ENCODE peak calls at places on chromosomes 4 and X, in seven cellular contexts. E, Q, R, U, M, G and I are unnamed samples.

GRCh38 chrX:141642979-141643378 is 53.5 kb downstream of the SPANXA2 start:
- DNase-seq in E (no peak), Q (peak), R (peak), U (peak), M (no peak), G (no peak), I (no peak)

GRCh38 chrX:23616361-23616760 is 50.9 kb upstream of the PRDX4 start:
- DNase-seq in E (peak), Q (peak), R (peak), U (peak), M (no peak), G (no peak), I (no peak)

GRCh38 chr4:11615601-11616000 is 186.9 kb upstream of the HS3ST1 start:
- DNase-seq in E (no peak), Q (no peak), R (no peak), U (no peak), M (no peak), G (no peak), I (no peak)

GRCh38 chr4:169492436-169493163 is 119.8 kb downstream of the NEK1 start:
- DNase-seq in E (peak), Q (peak), R (peak), U (peak), M (peak), G (peak), I (peak)

GRCh38 chr4:128601992-128602695 is 207.4 kb upstream of the JADE1 start:
- DNase-seq in E (peak), Q (peak), R (peak), U (peak), M (no peak), G (no peak), I (no peak)

GRCh38 chr4:128600410-128600809 is 209.1 kb upstream of the JADE1 start:
- DNase-seq in E (no peak), Q (peak), R (no peak), U (no peak), M (no peak), G (no peak), I (no peak)

GRCh38 chr4:47704693-47705325 is 133.1 kb downstream of the CORIN start:
- DNase-seq in E (peak), Q (peak), R (no peak), U (peak), M (peak), G (peak), I (peak)

GRCh38 chr4:119666653-119667091 is 38.1 kb upstream of the PDE5A start:
- DNase-seq in E (no peak), Q (no peak), R (no peak), U (no peak), M (no peak), G (no peak), I (no peak)

GRCh38 chr4:121749225-121749624 is 15.7 kb downstream of the SMIM43 start:
- DNase-seq in E (no peak), Q (no peak), R (no peak), U (no peak), M (peak), G (no peak), I (no peak)

GRCh38 chr4:3765271-3766206 is 646 bp upstream of the ADRA2C start:
- DNase-seq in E (peak), Q (peak), R (peak), U (peak), M (peak), G (peak), I (peak)

GRCh38 chr4:183449193-183449888 is 4.9 kb downstream of the CDKN2AIP start:
- DNase-seq in E (peak), Q (no peak), R (peak), U (no peak), M (no peak), G (no peak), I (no peak)

GRCh38 chr4:165325732-165326512 is 1.5 kb upstream of the MSMO1 start:
- DNase-seq in E (peak), Q (peak), R (peak), U (peak), M (no peak), G (no peak), I (no peak)

DNA sequence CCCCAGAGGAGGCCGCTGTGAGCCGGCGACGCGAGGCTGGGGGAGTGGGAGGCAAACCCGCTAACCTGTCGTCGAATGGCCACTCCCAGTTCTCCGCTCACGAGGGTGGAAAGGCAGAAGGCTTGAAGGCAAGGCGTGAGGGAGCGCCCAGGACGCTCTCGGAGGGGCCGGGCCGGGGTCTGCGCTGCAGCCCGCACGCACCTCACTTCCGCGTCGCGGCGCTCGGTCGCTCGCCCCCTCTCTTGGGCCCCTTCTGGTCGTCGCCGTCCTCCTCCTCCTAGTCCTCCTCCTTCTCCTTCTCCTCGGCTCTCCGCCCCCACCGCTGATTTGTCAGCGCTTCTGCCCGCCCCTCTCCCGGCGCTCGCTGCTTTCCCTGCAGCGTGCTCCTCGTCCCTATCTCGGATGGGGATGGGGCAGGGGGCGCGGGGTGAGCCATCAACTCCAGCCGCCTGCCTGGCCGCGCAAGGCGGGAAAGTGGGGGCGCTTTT is at the start of gene SNCA:
- DNase-seq in E (peak), Q (peak), R (peak), U (peak), M (peak), G (peak), I (peak)
- TF ChIP-seq CTCF in E (no peak), Q (no peak), R (no peak), U (no peak), M (no peak), G (no peak), I (no peak)

DNA sequence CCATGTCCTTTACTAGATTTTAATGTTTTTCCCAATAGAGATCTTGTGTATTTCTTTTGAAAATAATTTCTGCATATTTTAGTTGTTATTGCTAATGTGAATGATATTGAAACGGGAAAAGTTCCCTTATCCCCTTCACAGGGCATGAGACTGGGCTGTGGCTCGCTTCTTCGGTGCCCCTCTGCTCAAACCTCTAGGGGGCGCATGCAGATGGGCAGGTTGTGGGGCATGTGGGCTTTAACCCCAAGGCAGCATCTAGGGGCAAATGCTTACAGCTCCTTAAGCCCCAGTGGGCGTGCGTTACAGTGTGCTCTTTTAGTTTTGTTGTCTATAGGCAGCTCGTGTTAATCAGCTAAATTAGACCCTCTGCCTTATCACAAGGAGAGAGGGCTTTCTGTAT is 194.7 kb downstream of the OPHN1 start:
- DNase-seq in E (no peak), Q (no peak), R (no peak), U (peak), M (peak), G (peak), I (peak)
- TF ChIP-seq CTCF in E (peak), Q (peak), R (no peak), U (peak), M (peak), G (peak), I (peak)

GRCh38 chrX:17082831-17083230 is 136.4 kb downstream of the REPS2 start:
- DNase-seq in E (no peak), Q (no peak), R (no peak), U (peak), M (no peak), G (no peak), I (no peak)
- TF ChIP-seq CTCF in E (peak), Q (no peak), R (peak), U (peak), M (no peak), G (no peak), I (no peak)

GRCh38 chr4:175562537-175562936 is 249.5 kb downstream of the GPM6A start:
- DNase-seq in E (no peak), Q (no peak), R (no peak), U (no peak), M (no peak), G (no peak), I (no peak)

GRCh38 chr4:175561691-175562090 is 250.4 kb downstream of the GPM6A start:
- DNase-seq in E (no peak), Q (no peak), R (no peak), U (no peak), M (no peak), G (no peak), I (no peak)

GRCh38 chr4:175562111-175562510 is 250.0 kb downstream of the GPM6A start:
- DNase-seq in E (no peak), Q (no peak), R (no peak), U (no peak), M (no peak), G (no peak), I (no peak)

DNA sequence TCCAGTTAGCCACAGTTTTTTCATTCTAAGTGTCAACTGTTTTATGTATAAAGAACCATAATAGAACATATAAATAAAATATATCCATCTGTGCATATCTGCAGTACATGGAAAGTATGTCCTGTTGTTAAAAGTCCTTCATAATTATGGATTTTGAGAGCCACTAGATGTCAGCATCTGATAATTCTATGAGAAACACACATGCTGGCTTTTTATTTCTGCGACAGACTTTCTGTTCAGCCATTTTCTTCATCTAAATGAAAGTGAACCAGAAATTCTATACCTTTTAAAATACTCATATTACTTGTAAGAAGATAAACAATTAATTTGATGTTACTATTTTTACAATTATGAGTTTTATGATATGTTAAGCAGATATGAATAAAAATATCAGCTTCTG is 251.4 kb downstream of the GPM6A start:
- DNase-seq in E (peak), Q (peak), R (peak), U (peak), M (no peak), G (no peak), I (no peak)
- TF ChIP-seq CTCF in E (peak), Q (peak), R (peak), U (peak), M (no peak), G (no peak), I (no peak)

GRCh38 chr4:76982638-76983579 is 33.4 kb downstream of the SEPTIN11 start:
- DNase-seq in E (no peak), Q (no peak), R (peak), U (no peak), M (no peak), G (no peak), I (no peak)
- TF ChIP-seq CTCF in E (peak), Q (peak), R (peak), U (no peak), M (no peak), G (peak), I (no peak)

DNA sequence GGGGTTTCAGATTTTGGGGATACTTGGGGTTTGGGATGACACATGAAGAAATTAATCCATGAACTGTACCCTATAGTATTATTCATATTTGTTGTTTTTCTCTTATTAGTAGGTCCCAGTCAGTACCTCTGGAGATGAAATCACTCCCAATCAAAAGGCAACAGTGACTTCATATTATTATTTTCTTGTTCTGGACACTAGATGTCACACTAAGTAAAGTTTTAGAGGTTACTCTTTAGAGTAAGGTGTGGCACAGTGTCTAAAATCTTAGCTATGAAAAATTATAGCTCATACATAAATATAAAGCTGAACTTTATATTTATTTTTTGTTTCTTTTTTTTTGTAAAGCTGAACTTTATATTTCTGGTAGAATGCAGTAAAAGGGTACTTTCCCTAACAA is 35.1 kb downstream of the FAM114A1 start:
- DNase-seq in E (no peak), Q (peak), R (no peak), U (peak), M (no peak), G (no peak), I (no peak)
- TF ChIP-seq CTCF in E (no peak), Q (no peak), R (no peak), U (peak), M (no peak), G (peak), I (peak)

GRCh38 chr4:150593996-150594395 is 12.0 kb downstream of the MAB21L2 start:
- DNase-seq in E (no peak), Q (no peak), R (peak), U (peak), M (no peak), G (no peak), I (no peak)
- TF ChIP-seq CTCF in E (peak), Q (peak), R (peak), U (peak), M (no peak), G (no peak), I (no peak)

GRCh38 chr4:185540040-185540439 is 4.7 kb upstream of the PDLIM3 start:
- DNase-seq in E (no peak), Q (no peak), R (no peak), U (no peak), M (peak), G (no peak), I (no peak)
- TF ChIP-seq CTCF in E (no peak), Q (no peak), R (no peak), U (no peak), M (no peak), G (no peak), I (no peak)

GRCh38 chrX:97021680-97022079 is 138.0 kb downstream of the RPA4 start:
- DNase-seq in E (peak), Q (peak), R (peak), U (no peak), M (no peak), G (no peak), I (no peak)

GRCh38 chrX:97011540-97011939 is 127.8 kb downstream of the RPA4 start:
- DNase-seq in E (no peak), Q (no peak), R (no peak), U (no peak), M (no peak), G (no peak), I (no peak)

DNA sequence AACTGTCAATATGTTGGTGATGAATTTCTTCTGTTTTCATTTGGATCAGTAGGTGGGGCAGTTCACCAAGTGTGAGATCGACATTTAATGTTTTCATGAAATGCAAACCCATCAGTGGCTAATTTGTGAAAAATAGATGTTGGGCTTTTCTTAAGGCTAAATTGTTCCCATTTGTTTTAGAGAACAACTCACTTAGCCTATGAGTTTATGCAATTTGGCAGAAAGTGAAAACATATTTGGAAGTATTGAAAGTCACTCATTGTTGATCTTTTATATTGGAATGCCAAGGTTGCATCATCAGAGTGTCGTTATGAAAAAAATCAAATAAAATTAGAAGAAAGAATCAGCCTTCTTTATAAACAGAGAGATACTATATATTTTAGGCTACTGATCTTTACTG is 132.4 kb downstream of the RPA4 start:
- DNase-seq in E (no peak), Q (no peak), R (no peak), U (no peak), M (no peak), G (no peak), I (no peak)
- TF ChIP-seq CTCF in E (no peak), Q (no peak), R (no peak), U (peak), M (no peak), G (no peak), I (no peak)